ENCODE peak calls at places on chromosome X, in five cellular contexts. G is ovary; K is stimulated activated CD8-positive, alpha-beta memory T cell treated with anti-CD3 and anti-CD28 coated beads, Interleukin-15, amount 100 ng/mL, for 1 hour; W is NB4; M is LoVo. X is an unnamed sample.

GRCh38 chrX:111519215-111519614 is 7.8 kb downstream of the SERTM2 start:
- DNase-seq in W (peak), G (no peak), M (no peak), K (no peak), X (no peak)

GRCh38 chrX:46791927-46792825 is 33.3 kb upstream of the SLC9A7 start:
- DNase-seq in W (peak), M (peak), G (no peak), K (no peak), X (no peak)

GRCh38 chrX:140274761-140275525 is 229.9 kb downstream of the SOX3 start:
- DNase-seq in K (no peak), W (no peak), M (no peak), G (no peak), X (no peak)

GRCh38 chrX:49884290-49884862 is 5.1 kb downstream of the USP27X start:
- DNase-seq in W (peak), G (peak), K (peak), M (peak), X (peak)

GRCh38 chrX:122907375-122907774 is 276.7 kb upstream of the GRIA3 start:
- DNase-seq in K (no peak), G (no peak), W (no peak), M (no peak), X (no peak)

GRCh38 chrX:115560978-115561604 is at the start of gene PLS3:
- DNase-seq in W (no peak), G (peak), M (peak), K (no peak), X (peak)

GRCh38 chrX:150905293-150905692 is 6.8 kb upstream of the CD99L2 start:
- DNase-seq in K (no peak), G (no peak), W (no peak), M (no peak), X (no peak)

GRCh38 chrX:94751611-94752010 is 1077.6 kb downstream of the FAM133A start:
- DNase-seq in M (no peak), K (no peak), W (peak), G (no peak), X (no peak)

X was measured in activated CD8-positive, alpha-beta T cell treated with anti-CD3 and anti-CD28 coated beads, Interleukin-2, amount 10 ng/mL, durations not matched to agents 7 days and 5 days.